ENCODE peak calls at places on chromosomes 2 and 18, in five cellular contexts. O, Y, K, C and W are unnamed samples.
A peak's percentile ranks its signal among the peaks of the same experiment; 100 is the strongest.

GRCh38 chr2:54699665-54700064 is 23.8 kb upstream of the EML6 start:
- DNase-seq in O (no peak), Y (no peak), K (no peak), C (no peak), W (no peak)

GRCh38 chr2:184835081-184835728 is 236.9 kb downstream of the ZNF804A start:
- DNase-seq in O (no peak), Y (no peak), K (no peak), C (no peak), W (no peak)

GRCh38 chr18:63090334-63090733 is 229.2 kb downstream of the BCL2 start:
- DNase-seq in O (no peak), Y (no peak), K (no peak), C (no peak), W (no peak)

GRCh38 chr2:113273031-113273551 is 5.6 kb downstream of the PAX8 start:
- DNase-seq in O (no peak), Y (peak; percentile 35), K (no peak), C (peak; percentile 53), W (no peak)

GRCh38 chr18:73945130-73945792 is 202.4 kb downstream of the FBXO15 start:
- DNase-seq in O (no peak), Y (no peak), K (no peak), C (no peak), W (peak; percentile 79)

GRCh38 chr2:190069936-190070696 is 7.6 kb upstream of the MSTN start:
- DNase-seq in O (no peak), Y (peak; percentile 74), K (no peak), C (peak; percentile 74), W (no peak)

GRCh38 chr18:28163201-28163778 is 13.6 kb downstream of the CDH2 start:
- DNase-seq in O (no peak), Y (no peak), K (no peak), C (no peak), W (no peak)

GRCh38 chr2:178863856-178864620 is 56.8 kb upstream of the TTN start:
- DNase-seq in O (no peak), Y (no peak), K (no peak), C (no peak), W (no peak)

GRCh38 chr2:24083567-24084385 is 858 bp downstream of the TP53I3 start:
- DNase-seq in O (peak; percentile 94), Y (peak; percentile 85), K (peak; percentile 86), C (peak; percentile 98), W (no peak)

GRCh38 chr2:54479422-54479821 is 23.3 kb downstream of the SPTBN1 start:
- DNase-seq in O (no peak), Y (no peak), K (peak; percentile 64), C (no peak), W (no peak)

GRCh38 chr2:44962176-44962695 is 20.7 kb downstream of the SIX3 start:
- DNase-seq in O (no peak), Y (no peak), K (no peak), C (no peak), W (no peak)

GRCh38 chr2:221103930-221104329 is 468.2 kb downstream of the EPHA4 start:
- DNase-seq in O (no peak), Y (no peak), K (no peak), C (no peak), W (no peak)

GRCh38 chr2:65053199-65053598 is 3.0 kb upstream of the CEP68 start:
- DNase-seq in O (peak; percentile 54), Y (peak; percentile 79), K (no peak), C (no peak), W (no peak)

GRCh38 chr2:230749111-230749510 is 36.5 kb downstream of the CAB39 start:
- DNase-seq in O (no peak), Y (no peak), K (no peak), C (no peak), W (no peak)

GRCh38 chr2:181904022-181904632 is 12.6 kb downstream of the ITPRID2 start:
- DNase-seq in O (no peak), Y (peak; percentile 42), K (peak; percentile 60), C (peak; percentile 39), W (no peak)

GRCh38 chr2:236731767-236732580 is 162.3 kb downstream of the ACKR3 start:
- DNase-seq in O (peak; percentile 49), Y (no peak), K (peak; percentile 82), C (peak; percentile 36), W (no peak)

GRCh38 chr2:98914713-98915580 is 21.1 kb downstream of the CRACDL start:
- DNase-seq in O (no peak), Y (no peak), K (no peak), C (no peak), W (no peak)

GRCh38 chr18:59308201-59309014 is 10.0 kb downstream of the CPLX4 start:
- DNase-seq in O (peak; percentile 72), Y (peak; percentile 1), K (no peak), C (peak; percentile 55), W (no peak)

GRCh38 chr2:100938031-100939026 is 63.8 kb upstream of the RPL31 start:
- DNase-seq in O (no peak), Y (no peak), K (no peak), C (no peak), W (no peak)

GRCh38 chr2:65436169-65436824 is 3.9 kb upstream of the SPRED2 start:
- DNase-seq in O (peak; percentile 91), Y (peak; percentile 82), K (peak; percentile 88), C (peak; percentile 84), W (peak; percentile 98)

GRCh38 chr18:3499498-3499897 is 49.5 kb downstream of the TGIF1 start:
- DNase-seq in O (no peak), Y (no peak), K (no peak), C (no peak), W (no peak)

GRCh38 chr18:26181343-26181826 is 44.9 kb upstream of the TAF4B start:
- DNase-seq in O (peak; percentile 31), Y (peak; percentile 62), K (no peak), C (no peak), W (no peak)

GRCh38 chr2:206700141-206700540 is 18.1 kb downstream of the DYTN start:
- DNase-seq in O (no peak), Y (no peak), K (no peak), C (no peak), W (no peak)

GRCh38 chr2:143796051-143796450 is 666.8 kb downstream of the ARHGAP15 start:
- DNase-seq in O (no peak), Y (no peak), K (no peak), C (no peak), W (no peak)

GRCh38 chr2:127347000-127347399 is 40.8 kb downstream of the MAP3K2 start:
- DNase-seq in O (no peak), Y (no peak), K (no peak), C (no peak), W (no peak)
- TF ChIP-seq CTCF in O (no peak), Y (no peak), K (no peak), C (no peak), W (no peak)

GRCh38 chr2:186486651-186487647 is 889 bp downstream of the ZC3H15 start:
- DNase-seq in O (no peak), Y (peak; percentile 11), K (no peak), C (peak; percentile 12), W (no peak)
- H3K4me1 ChIP-seq in O (peaks cover 51% of the 10 kb centered on the region), Y (peaks cover 53% of the 10 kb centered on the region), K (peaks cover 32% of the 10 kb centered on the region), C (peaks cover 26% of the 10 kb centered on the region), W (peaks cover 72% of the 10 kb centered on the region)

GRCh38 chr2:232981767-232982360 is 31.2 kb downstream of the NGEF start:
- DNase-seq in O (no peak), Y (no peak), K (peak; percentile 36), C (no peak), W (no peak)
- TF ChIP-seq CTCF in O (no peak), Y (no peak), K (peak; percentile 38), C (no peak), W (no peak)

GRCh38 chr2:239526038-239526437 is 125.2 kb upstream of the HDAC4 start:
- DNase-seq in O (no peak), Y (no peak), K (no peak), C (no peak), W (no peak)

GRCh38 chr2:239529313-239530015 is 128.6 kb upstream of the HDAC4 start:
- DNase-seq in O (no peak), Y (no peak), K (no peak), C (no peak), W (no peak)

GRCh38 chr2:239526666-239527415 is 126.0 kb upstream of the HDAC4 start:
- DNase-seq in O (no peak), Y (no peak), K (no peak), C (no peak), W (no peak)

GRCh38 chr2:239528883-239529282 is 128.1 kb upstream of the HDAC4 start:
- DNase-seq in O (no peak), Y (no peak), K (no peak), C (no peak), W (no peak)

DNA sequence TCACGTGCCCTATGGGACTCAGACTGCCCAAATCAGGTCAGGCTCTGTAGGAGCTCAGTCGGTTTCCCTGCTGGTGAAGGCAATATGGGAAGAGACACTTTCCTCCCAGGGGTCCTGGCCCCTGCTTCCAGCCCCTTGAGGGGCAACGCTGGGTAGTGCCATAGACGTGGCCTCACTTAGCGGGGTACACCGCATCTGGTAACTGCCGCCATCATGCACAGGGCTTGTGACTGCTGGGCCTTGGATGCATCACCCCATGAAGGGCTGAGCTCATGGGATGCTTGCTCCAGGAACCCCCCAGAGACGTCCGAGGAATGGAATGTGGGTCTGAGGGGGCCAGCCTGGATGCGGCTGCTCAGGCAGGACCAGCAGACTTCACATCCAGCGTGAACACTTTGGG is 127.3 kb upstream of the HDAC4 start:
- DNase-seq in O (no peak), Y (no peak), K (no peak), C (no peak), W (no peak)
- H3K4me1 ChIP-seq in O (no peaks in the 10 kb centered on the region), Y (no peaks in the 10 kb centered on the region), K (no peaks in the 10 kb centered on the region), C (peaks cover 6% of the 10 kb centered on the region), W (peaks cover 6% of the 10 kb centered on the region)

GRCh38 chr2:20504174-20504573 is 57.3 kb downstream of the RHOB start:
- DNase-seq in O (no peak), Y (no peak), K (peak; percentile 35), C (no peak), W (no peak)

GRCh38 chr2:20509301-20509765 is 62.5 kb downstream of the RHOB start:
- DNase-seq in O (no peak), Y (no peak), K (peak; percentile 28), C (no peak), W (no peak)

GRCh38 chr2:20507166-20507692 is 60.4 kb downstream of the RHOB start:
- DNase-seq in O (no peak), Y (peak; percentile 33), K (peak; percentile 30), C (no peak), W (no peak)

GRCh38 chr2:20507711-20508110 is 60.8 kb downstream of the RHOB start:
- DNase-seq in O (no peak), Y (no peak), K (peak; percentile 29), C (no peak), W (no peak)

DNA sequence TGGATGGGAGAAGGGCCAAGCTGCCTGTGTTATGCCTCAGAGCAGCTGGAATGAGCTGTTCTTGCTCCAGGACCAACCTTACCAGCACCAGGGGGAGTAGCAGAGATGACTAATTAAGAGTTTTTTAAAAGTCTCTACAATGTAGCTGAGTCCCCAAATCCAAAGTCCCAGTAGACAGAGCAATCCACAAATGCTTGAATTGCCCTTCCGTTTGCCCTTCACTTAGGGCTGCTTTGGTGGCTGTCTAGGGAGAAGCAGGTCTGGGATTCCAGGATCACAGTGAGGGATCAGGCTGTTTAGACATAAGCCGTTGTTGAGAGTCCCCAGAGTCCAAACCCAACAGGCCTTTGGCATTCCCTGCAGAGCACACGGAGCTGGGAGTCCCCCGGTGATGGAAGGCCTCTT is 59.4 kb downstream of the RHOB start:
- DNase-seq in O (no peak), Y (no peak), K (peak; percentile 32), C (peak; percentile 12), W (no peak)
- TF ChIP-seq CTCF in O (no peak), Y (no peak), K (no peak), C (no peak), W (peak; percentile 14)